ENCODE peak calls at places on chromosomes 7 and 10, in four cellular contexts. Z is cardiac muscle cell, S is upper lobe of right lung, L is osteocyte. X is an unnamed sample.

GRCh38 chr10:34494012-34494411 is 321.1 kb downstream of the PARD3 start:
- DNase-seq in S (no peak), Z (no peak), L (no peak), X (no peak)

GRCh38 chr7:151123485-151124204 is 37.4 kb downstream of the AGAP3 start:
- DNase-seq in L (peak), S (peak), Z (peak), X (peak)

GRCh38 chr7:132066776-132067175 is 509.5 kb downstream of the PLXNA4 start:
- DNase-seq in L (peak), S (no peak), Z (no peak), X (no peak)

GRCh38 chr10:12164085-12164484 is 31.6 kb downstream of the NUDT5 start:
- DNase-seq in S (no peak), L (no peak), Z (no peak), X (no peak)

GRCh38 chr7:7786595-7786994 is 68.2 kb upstream of the RPA3 start:
- DNase-seq in S (no peak), Z (no peak), L (no peak), X (no peak)

GRCh38 chr10:11159543-11160215 is 142.0 kb downstream of the CELF2 start:
- DNase-seq in S (no peak), Z (peak), L (peak), X (no peak)

GRCh38 chr7:94127026-94127425 is 122.9 kb upstream of the BET1 start:
- DNase-seq in Z (no peak), L (no peak), S (no peak), X (no peak)

GRCh38 chr7:130401531-130401930 is 21.2 kb downstream of the CPA1 start:
- DNase-seq in S (no peak), L (no peak), Z (no peak), X (no peak)

GRCh38 chr10:71263376-71263775 is 51.0 kb downstream of the UNC5B start:
- DNase-seq in S (no peak), Z (peak), L (no peak), X (no peak)

GRCh38 chr10:97584060-97584797 is at the start of gene HOGA1:
- DNase-seq in Z (peak), S (peak), L (no peak), X (no peak)

GRCh38 chr7:98949336-98950044 is 71.2 kb downstream of the TRRAP start:
- DNase-seq in L (no peak), S (no peak), Z (no peak), X (no peak)

GRCh38 chr10:80408198-80409085 is at the start of gene PRXL2A:
- DNase-seq in L (peak), S (peak), Z (peak), X (peak)

GRCh38 chr7:43511029-43511428 is 71.9 kb upstream of the STK17A start:
- DNase-seq in L (no peak), S (no peak), Z (no peak), X (no peak)
- TF ChIP-seq CTCF in L (no peak), S (no peak), Z (no peak), X (peak)

GRCh38 chr7:2610466-2610865 is 21.3 kb upstream of the TTYH3 start:
- DNase-seq in Z (no peak), L (no peak), S (no peak), X (no peak)

GRCh38 chr7:2610898-2611297 is 20.9 kb upstream of the TTYH3 start:
- DNase-seq in Z (no peak), L (no peak), S (no peak), X (no peak)

GRCh38 chr7:2607913-2608899 is 23.6 kb upstream of the TTYH3 start:
- DNase-seq in L (no peak), Z (no peak), S (no peak), X (no peak)

GRCh38 chr7:2607122-2607912 is 24.5 kb upstream of the TTYH3 start:
- DNase-seq in S (no peak), L (no peak), Z (no peak), X (no peak)

DNA sequence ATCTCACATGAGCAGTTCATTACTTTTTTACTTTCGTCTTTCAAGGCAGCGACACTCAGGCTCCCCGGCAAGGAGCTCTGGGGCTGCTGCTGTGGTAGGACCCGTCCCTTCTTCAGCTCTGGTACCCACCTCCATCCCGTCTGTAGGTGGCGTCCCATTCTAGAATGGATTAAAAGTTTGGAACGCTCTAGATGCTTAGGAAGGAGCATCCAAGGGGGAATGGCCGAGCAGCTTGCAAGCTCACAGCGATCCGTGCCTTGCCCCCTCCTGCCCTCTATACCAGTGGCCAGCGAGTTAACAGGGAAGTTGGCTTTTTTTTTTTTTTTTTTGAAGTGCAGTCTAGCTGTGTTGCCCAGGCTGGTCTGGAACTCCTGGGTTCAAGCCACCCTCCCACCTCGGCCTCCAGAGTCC is 22.8 kb upstream of the TTYH3 start:
- DNase-seq in Z (peak), L (no peak), S (no peak), X (peak)
- TF ChIP-seq CTCF in Z (peak), L (peak), S (peak), X (peak)

GRCh38 chr7:26200444-26201260 is at the start of gene HNRNPA2B1:
- DNase-seq in L (peak), Z (peak), S (peak), X (peak)
- TF ChIP-seq CTCF in L (no peak), Z (no peak), S (no peak), X (no peak)

DNA sequence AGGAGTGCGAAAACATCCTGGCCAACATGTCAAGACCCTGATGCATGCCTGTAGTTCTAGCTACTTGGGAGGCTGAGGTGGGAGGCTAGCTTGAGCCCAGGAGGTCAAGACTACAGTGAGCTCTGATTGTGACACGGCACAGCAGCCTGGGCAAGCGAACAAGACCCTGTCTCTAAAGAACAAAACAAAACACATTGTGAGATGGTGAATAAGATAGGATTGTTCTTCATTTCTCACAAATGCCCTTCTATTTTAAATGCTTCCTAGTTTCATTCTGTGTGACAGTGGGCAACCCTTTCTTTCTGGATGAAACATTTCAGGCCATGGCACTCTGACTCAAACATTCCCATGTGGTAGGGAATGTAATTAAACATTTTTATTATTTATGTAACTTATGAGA is 13.5 kb downstream of the EFCAB10 start:
- DNase-seq in L (no peak), S (no peak), Z (no peak), X (no peak)
- TF ChIP-seq CTCF in L (no peak), S (no peak), Z (no peak), X (no peak)

DNA sequence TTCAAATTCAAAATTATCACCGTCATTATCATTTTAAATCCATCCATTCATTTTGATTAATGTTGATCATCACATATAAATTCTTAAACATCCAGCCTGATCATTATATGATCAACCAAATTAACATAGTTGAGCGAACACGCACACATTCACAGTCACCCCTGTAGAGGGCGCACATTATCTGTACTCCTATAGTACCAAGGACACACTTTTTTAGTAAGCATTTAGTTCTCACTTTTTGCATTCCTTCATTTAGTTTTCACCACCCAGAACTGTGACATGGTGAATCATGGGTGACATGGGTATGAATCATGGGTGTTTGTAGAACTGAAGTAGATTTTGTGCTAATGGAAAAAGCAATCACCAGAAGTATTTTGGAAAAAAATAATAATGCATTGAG is 26.0 kb upstream of the ZNF735 start:
- DNase-seq in S (no peak), L (no peak), Z (no peak), X (no peak)
- TF ChIP-seq CTCF in S (peak), L (no peak), Z (peak), X (no peak)

GRCh38 chr7:76358053-76358477 is 726 bp downstream of the YWHAG start:
- DNase-seq in Z (no peak), S (peak), L (no peak), X (peak)

GRCh38 chr7:76356115-76356514 is 2.7 kb downstream of the YWHAG start:
- DNase-seq in L (no peak), Z (no peak), S (no peak), X (no peak)

GRCh38 chr7:76354981-76355730 is 3.6 kb downstream of the YWHAG start:
- DNase-seq in L (no peak), S (no peak), Z (no peak), X (no peak)

GRCh38 chr7:76357379-76358052 is 1.3 kb downstream of the YWHAG start:
- DNase-seq in Z (no peak), L (no peak), S (no peak), X (no peak)

GRCh38 chr7:76356823-76357222 is 2.0 kb downstream of the YWHAG start:
- DNase-seq in Z (no peak), L (no peak), S (no peak), X (no peak)
- TF ChIP-seq CTCF in Z (no peak), L (no peak), S (no peak), X (no peak)

GRCh38 chr10:110822708-110823291 is 48.9 kb upstream of the PDCD4 start:
- DNase-seq in S (no peak), L (no peak), Z (peak), X (no peak)
- TF ChIP-seq CTCF in S (no peak), L (no peak), Z (no peak), X (no peak)

DNA sequence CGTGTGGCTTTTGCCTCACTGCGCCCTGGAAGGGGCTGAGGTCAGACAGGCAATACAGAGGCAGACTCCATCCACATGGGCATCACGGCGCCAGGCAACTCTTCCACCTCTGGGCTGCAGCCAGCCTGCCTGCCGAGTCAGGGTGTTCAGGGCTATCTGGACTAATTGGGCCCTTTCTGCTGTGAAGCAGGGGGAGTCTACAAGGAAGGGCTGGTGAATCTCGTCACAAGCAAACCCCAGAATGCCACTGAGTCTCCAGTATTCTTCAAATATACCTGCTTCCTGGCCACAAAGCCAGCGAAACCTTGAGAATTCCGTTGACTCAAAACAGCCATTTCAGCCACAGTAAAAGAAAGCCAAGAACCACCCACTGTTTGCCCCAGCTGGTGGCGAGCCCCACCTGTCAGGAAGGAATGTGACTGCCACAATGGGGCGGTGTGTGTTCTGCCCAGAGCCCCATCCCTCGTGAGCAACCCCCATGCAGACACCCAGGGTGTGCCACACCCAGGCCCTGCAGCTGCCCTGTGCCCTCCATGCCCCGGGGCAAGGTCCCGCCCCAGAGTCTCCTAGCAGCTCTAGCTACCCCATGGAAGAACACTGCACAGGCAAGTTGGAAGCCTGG is 117.3 kb downstream of the FAM53B start:
- DNase-seq in L (no peak), S (no peak), Z (no peak), X (no peak)
- TF ChIP-seq CTCF in L (no peak), S (no peak), Z (no peak), X (no peak)

GRCh38 chr10:117477241-117477947 is 65.2 kb upstream of the EMX2 start:
- DNase-seq in L (no peak), S (no peak), Z (no peak), X (no peak)

GRCh38 chr10:117476281-117476680 is 66.3 kb upstream of the EMX2 start:
- DNase-seq in L (no peak), Z (no peak), S (no peak), X (no peak)

GRCh38 chr10:117480097-117480496 is 62.4 kb upstream of the EMX2 start:
- DNase-seq in L (no peak), S (no peak), Z (no peak), X (no peak)

GRCh38 chr10:117476716-117477115 is 65.8 kb upstream of the EMX2 start:
- DNase-seq in Z (no peak), S (peak), L (no peak), X (no peak)

GRCh38 chr10:117477961-117478670 is 64.4 kb upstream of the EMX2 start:
- DNase-seq in Z (no peak), L (no peak), S (no peak), X (no peak)
- TF ChIP-seq CTCF in Z (peak), L (peak), S (peak), X (no peak)

GRCh38 chr10:43263551-43264323 is 3.1 kb downstream of the RASGEF1A start:
- DNase-seq in S (no peak), Z (no peak), L (peak), X (no peak)
- TF ChIP-seq CTCF in S (no peak), Z (peak), L (peak), X (no peak)